ENCODE peak calls at places on chromosome 1, in four cellular contexts. P is HFF-Myc, H is GM10248, E is breast epithelium. V is an unnamed sample.

GRCh38 chr1:27166351-27166802 is 11.5 kb upstream of the SLC9A1 start:
- DNase-seq in H (no peak), P (no peak), E (no peak), V (no peak)

GRCh38 chr1:2575801-2576663 is 10.5 kb upstream of the PRXL2B start:
- DNase-seq in E (no peak), P (no peak), H (no peak), V (peak)

GRCh38 chr1:160621633-160622413 is 25.0 kb downstream of the SLAMF1 start:
- DNase-seq in H (no peak), P (no peak), E (no peak), V (peak)

GRCh38 chr1:217026506-217026905 is 303.3 kb upstream of the ESRRG start:
- DNase-seq in E (no peak), H (no peak), P (no peak), V (no peak)

GRCh38 chr1:6460349-6461236 is 5.4 kb downstream of the TNFRSF25 start:
- DNase-seq in E (no peak), P (no peak), H (peak), V (peak)

GRCh38 chr1:176903474-176903873 is 261.0 kb downstream of the ASTN1 start:
- DNase-seq in P (no peak), H (no peak), E (no peak), V (no peak)

GRCh38 chr1:48610628-48611542 is 138.9 kb upstream of the SPATA6 start:
- DNase-seq in P (no peak), H (no peak), E (no peak), V (no peak)

GRCh38 chr1:164771568-164772350 is 212.8 kb downstream of the PBX1 start:
- DNase-seq in P (no peak), H (no peak), E (no peak), V (no peak)

GRCh38 chr1:192878249-192878648 is 69.4 kb downstream of the RGS2 start:
- DNase-seq in E (no peak), P (no peak), H (no peak), V (no peak)

GRCh38 chr1:6962390-6962955 is 177.2 kb downstream of the CAMTA1 start:
- DNase-seq in P (no peak), H (peak), E (peak), V (peak)

GRCh38 chr1:92515796-92516201 is 29.1 kb upstream of the GFI1 start:
- DNase-seq in H (no peak), E (no peak), P (no peak), V (no peak)

GRCh38 chr1:15178571-15179484 is 25.3 kb downstream of the TMEM51 start:
- DNase-seq in P (peak), E (no peak), H (no peak), V (no peak)

DNA sequence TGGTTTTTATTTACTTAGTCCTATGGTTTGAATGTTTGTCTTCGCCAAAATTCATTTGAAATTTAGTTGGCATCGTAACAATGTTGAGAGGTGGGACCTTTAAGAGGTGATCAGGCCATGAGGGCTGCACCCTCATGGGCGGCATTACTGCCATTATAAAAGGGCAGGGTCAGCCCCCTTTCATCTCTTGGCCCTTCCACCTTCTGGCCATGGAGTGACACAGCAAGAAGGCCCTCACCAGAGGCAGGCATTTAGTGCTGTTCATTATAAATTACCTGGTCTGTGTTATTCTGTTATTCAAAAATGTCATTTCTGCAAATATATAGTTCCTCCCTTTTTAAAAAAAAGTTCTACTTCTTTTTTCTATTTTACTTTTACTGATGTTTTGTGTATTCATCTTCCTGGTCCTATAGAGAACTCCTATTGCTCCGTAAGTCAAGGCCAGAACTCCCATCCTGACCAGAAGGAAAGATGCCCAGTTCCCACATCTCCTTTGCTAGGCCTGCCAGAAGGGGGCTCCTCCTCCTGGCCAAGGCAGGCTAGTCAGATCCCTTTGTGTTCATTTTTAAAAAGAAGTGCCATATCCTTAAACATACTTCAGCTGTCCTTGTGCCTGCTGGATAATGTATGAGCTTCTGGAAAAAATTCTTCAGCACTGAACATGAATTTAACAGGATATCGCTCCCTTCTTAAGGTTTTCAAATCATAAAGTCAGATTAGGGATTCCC is 10.0 kb upstream of the LBR start:
- DNase-seq in E (no peak), P (no peak), H (no peak), V (no peak)
- TF ChIP-seq CTCF in E (no peak), P (peak), H (peak), V (no peak)

DNA sequence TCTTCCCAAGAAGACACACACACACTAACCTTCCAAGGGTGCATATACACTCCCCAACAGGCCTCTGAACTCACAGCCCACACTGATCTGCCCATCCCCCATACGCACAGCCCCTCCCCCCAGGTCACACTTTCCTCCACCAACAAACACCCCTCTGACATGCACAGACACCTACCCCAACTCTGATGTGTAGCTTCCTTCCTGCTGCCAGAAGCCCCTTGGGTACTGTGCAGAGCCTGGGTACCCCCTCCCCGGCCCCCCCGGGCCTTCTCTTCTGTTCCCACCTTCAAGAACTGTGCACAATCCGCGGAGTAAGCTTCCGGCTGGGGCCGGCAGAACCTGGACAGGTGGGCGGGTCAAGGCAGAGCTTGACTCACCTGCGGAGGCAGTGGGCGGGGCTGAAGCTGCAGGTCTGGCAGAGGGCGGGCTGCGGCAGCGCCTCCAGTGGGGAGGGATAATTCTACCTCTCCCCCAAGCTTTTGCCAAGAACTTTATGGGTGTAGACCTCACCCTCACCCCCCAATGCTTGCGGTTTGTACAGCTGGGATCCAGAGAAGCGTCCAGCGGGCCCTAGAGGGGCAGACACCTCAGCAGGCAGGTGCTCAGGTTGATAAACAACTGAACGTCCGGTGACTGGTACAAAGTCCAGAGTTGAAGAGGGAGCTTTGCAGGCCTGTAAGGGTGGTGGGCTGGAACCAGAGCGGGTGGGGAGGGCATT is at the start of gene C1orf210:
- DNase-seq in H (no peak), E (peak), P (no peak), V (no peak)
- TF ChIP-seq CTCF in H (no peak), E (peak), P (no peak), V (no peak)

GRCh38 chr1:61348025-61348665 is 265.8 kb downstream of the NFIA start:
- DNase-seq in E (no peak), H (no peak), P (no peak), V (no peak)

GRCh38 chr1:61341426-61341825 is 259.1 kb downstream of the NFIA start:
- DNase-seq in E (no peak), H (no peak), P (no peak), V (no peak)

GRCh38 chr1:61338899-61339298 is 256.5 kb downstream of the NFIA start:
- DNase-seq in E (no peak), P (no peak), H (no peak), V (no peak)

GRCh38 chr1:61344711-61345110 is 262.4 kb downstream of the NFIA start:
- DNase-seq in P (no peak), E (no peak), H (no peak), V (no peak)

DNA sequence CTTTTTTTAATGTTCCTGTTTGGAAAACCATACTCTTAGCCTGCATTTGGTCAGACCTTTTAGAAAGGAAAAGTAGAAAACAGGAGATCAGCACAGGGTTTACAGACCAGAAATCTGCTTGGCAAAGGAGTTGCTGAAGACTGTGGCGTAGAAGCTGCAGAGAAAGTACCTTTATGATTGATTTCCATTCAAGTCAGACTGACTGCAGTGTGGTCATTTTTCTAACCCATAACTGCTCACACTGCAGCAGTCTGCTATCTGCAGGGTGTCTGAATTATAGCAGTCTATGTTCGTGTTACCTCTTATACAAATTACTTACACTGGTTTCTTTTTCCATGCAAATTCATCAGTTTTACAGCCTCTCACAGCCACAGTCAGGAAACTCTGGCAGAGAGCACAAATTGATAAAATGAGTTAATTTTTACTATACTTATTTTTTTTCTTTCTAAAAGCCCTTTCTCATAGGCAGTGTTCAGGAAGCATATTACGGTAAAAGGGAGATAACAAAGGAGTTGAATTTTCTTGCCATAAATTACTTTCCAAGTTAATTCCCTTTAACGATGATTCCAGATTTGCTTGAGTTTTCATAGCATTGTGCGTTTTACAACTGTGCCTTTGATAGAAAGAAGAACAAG is 261.4 kb downstream of the NFIA start:
- DNase-seq in E (no peak), H (no peak), P (no peak), V (no peak)
- TF ChIP-seq CTCF in E (no peak), H (no peak), P (no peak), V (no peak)

DNA sequence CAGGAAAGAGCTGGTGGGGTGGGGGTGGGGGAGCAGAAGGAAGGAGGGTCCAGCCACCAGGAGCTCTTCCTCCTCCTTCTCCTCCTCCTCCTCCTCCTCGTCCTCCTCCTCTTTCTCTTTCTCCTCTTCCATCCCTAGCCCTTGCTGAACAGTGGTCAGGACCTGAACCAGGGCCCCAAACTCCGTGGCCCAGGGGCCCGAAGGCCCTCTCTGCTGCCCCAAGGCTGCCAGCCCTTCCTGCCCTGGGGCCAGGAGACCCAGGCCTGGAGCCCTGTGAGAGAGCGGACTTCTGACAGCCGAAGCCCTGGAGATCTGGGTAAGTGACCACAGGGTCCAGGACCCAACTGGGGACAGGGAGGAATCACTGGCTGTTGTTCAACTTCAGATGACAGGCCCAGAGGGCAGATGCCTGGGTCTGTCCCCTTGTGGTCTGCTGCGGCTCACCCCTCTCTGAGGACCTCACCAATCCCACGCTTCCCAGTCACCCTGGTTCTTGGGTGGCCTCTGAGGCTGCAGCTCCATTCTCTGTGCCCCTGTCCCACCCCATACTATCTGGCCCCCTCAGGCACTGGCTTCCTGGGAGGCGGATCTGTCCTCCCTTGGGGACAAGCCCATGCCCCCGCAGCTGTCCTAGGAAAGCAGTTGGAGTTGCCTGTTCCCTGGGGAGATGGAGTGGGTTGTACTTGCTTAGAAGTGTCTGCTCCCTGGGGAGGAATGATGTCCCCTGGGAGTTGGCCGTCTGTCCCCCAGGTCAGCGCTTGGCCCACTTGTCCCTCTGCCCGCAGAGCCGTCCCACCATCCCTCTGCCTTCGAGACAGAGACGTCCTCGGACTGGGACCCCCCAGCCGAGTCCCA is 51.8 kb downstream of the VWA5B1 start:
- DNase-seq in P (no peak), E (no peak), H (no peak), V (no peak)
- TF ChIP-seq CTCF in P (no peak), E (no peak), H (no peak), V (no peak)

GRCh38 chr1:240491156-240491555 is 120.8 kb downstream of the GREM2 start:
- DNase-seq in E (no peak), H (no peak), P (no peak), V (no peak)

GRCh38 chr1:240491796-240492195 is 120.2 kb downstream of the GREM2 start:
- DNase-seq in H (no peak), E (no peak), P (no peak), V (no peak)

GRCh38 chr1:240496356-240496755 is 115.6 kb downstream of the GREM2 start:
- DNase-seq in H (no peak), E (no peak), P (no peak), V (no peak)

GRCh38 chr1:240495652-240496051 is 116.3 kb downstream of the GREM2 start:
- DNase-seq in H (no peak), E (no peak), P (no peak), V (no peak)

DNA sequence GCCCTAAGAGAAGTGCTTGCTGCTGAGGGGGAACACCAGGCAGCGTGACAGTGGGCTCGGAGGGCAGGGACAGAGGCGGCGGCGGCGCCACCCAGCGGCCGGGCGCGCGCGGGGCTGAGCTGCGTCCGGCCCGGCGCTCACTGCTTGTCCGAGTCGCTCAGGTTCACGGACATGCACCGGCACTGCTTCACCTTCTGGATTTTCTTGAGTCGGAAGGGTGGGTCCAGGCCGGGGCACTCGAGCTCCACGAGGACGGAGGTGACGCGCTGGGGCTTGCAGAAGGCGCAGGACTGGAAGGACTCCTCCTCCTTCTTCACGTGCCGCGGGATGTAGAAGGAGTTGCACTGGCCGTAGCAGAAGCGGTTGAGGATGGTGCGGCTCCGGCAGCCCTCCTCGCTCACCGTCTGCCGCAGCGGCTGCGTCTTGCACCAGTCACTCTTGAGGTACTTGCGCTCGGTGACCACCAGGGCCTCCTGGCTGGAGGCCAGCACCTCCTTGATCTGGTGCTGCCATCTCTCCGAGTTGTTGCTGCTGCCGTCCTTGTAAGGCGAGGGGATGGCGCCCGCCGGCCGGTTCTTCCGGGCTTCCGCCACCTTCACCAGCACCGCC is 119.0 kb downstream of the GREM2 start:
- DNase-seq in H (peak), E (no peak), P (no peak), V (no peak)
- TF ChIP-seq CTCF in H (no peak), E (no peak), P (peak), V (no peak)

V was measured in GM12865.